ENCODE peak calls at places on chromosomes 7 and 10, in four cellular contexts. F is NB4, N is right lobe of liver, O is ovary. H is an unnamed sample.

GRCh38 chr10:100482181-100482833 is 19.5 kb downstream of the WNT8B start:
- DNase-seq in F (peak; percentile 86), O (peak; percentile 79), N (peak; percentile 80), H (peak; percentile 85)

GRCh38 chr7:22114440-22114981 is 168.8 kb upstream of the CDCA7L start:
- DNase-seq in F (no peak), N (no peak), O (no peak), H (no peak)

GRCh38 chr10:104256335-104257080 is 1.8 kb downstream of the GSTO1 start:
- DNase-seq in O (no peak), N (no peak), F (no peak), H (no peak)

GRCh38 chr10:63365976-63366765 is 99.6 kb downstream of the JMJD1C start:
- DNase-seq in O (no peak), F (no peak), N (no peak), H (no peak)

GRCh38 chr10:97788552-97789442 is 17.0 kb upstream of the SFRP5 start:
- DNase-seq in F (no peak), N (peak; percentile 40), O (no peak), H (peak; percentile 40)

GRCh38 chr7:143978585-143978984 is 21.5 kb upstream of the OR6B1 start:
- DNase-seq in O (no peak), N (no peak), F (no peak), H (no peak)

GRCh38 chr7:21746949-21747348 is 198.8 kb downstream of the CDCA7L start:
- DNase-seq in F (no peak), O (no peak), N (no peak), H (no peak)

GRCh38 chr7:119724041-119724792 is 548.8 kb upstream of the KCND2 start:
- DNase-seq in N (no peak), F (no peak), O (no peak), H (no peak)

GRCh38 chr10:111084346-111085255 is 7.8 kb downstream of the ADRA2A start:
- DNase-seq in N (no peak), O (no peak), F (no peak), H (no peak)

GRCh38 chr10:119776536-119776935 is 50.7 kb downstream of the INPP5F start:
- DNase-seq in O (no peak), F (no peak), N (no peak), H (no peak)

GRCh38 chr10:47060356-47060755 is 149.1 kb downstream of the PTPN20 start:
- DNase-seq in F (no peak), O (no peak), N (no peak), H (no peak)

GRCh38 chr10:34802692-34803091 is 12.4 kb downstream of the PARD3 start:
- DNase-seq in O (no peak), N (no peak), F (no peak), H (no peak)

GRCh38 chr10:58513189-58514101 is 773 bp downstream of the BICC1 start:
- DNase-seq in F (peak; percentile 44), O (peak; percentile 76), N (peak; percentile 23), H (peak; percentile 75)

GRCh38 chr10:102065561-102066420 is 642 bp downstream of the HPS6 start:
- DNase-seq in O (peak; percentile 70), N (peak; percentile 51), F (peak; percentile 60), H (no peak)

GRCh38 chr7:69620063-69620462 is 21.8 kb downstream of the AUTS2 start:
- DNase-seq in F (no peak), O (no peak), N (no peak), H (no peak)

GRCh38 chr10:12351447-12351846 is 2.1 kb downstream of the CAMK1D start:
- DNase-seq in F (no peak), O (no peak), N (peak; percentile 33), H (no peak)

GRCh38 chr10:61438141-61438984 is 14.8 kb downstream of the TMEM26 start:
- DNase-seq in F (peak; percentile 3), O (no peak), N (no peak), H (no peak)

GRCh38 chr7:131111081-131111576 is 216.5 kb upstream of the MKLN1 start:
- DNase-seq in O (no peak), F (peak; percentile 66), N (no peak), H (no peak)

GRCh38 chr7:105691029-105691691 is 109.9 kb upstream of the EFCAB10 start:
- DNase-seq in O (no peak), F (no peak), N (no peak), H (no peak)

GRCh38 chr7:31327071-31327470 is 13.5 kb downstream of the NEUROD6 start:
- DNase-seq in O (no peak), F (no peak), N (no peak), H (no peak)

GRCh38 chr10:132247943-132248342 is 59.8 kb downstream of the STK32C start:
- DNase-seq in F (peak; percentile 39), N (no peak), O (no peak), H (no peak)

GRCh38 chr10:218753-219152 is 83.5 kb downstream of the ZMYND11 start:
- DNase-seq in F (no peak), O (no peak), N (no peak), H (no peak)

GRCh38 chr7:138753611-138754010 is 44.2 kb upstream of the TMEM213 start:
- DNase-seq in F (no peak), N (no peak), O (no peak), H (no peak)

GRCh38 chr7:96441551-96442104 is 119.7 kb upstream of the SLC25A13 start:
- DNase-seq in N (no peak), F (no peak), O (no peak), H (no peak)

H was measured in testis.